ENCODE peak calls at places on chromosome 18, in six cellular contexts. One of them, this sample, is unnamed.
A peak's percentile ranks its signal among the peaks of the same experiment; 100 is the strongest.

GRCh38 chr18:5197461-5197860 is 404 bp upstream of the AKAIN1 start:
- DNase-seq in lower lobe of right lung: no peak
- DNase-seq in RWPE1: no peak
- DNase-seq in fibroblast of lung: no peak
- DNase-seq in uterus: no peak
- DNase-seq in H9: peak; percentile 43
- DNase-seq in this sample: no peak

GRCh38 chr18:59996370-59996966 is 96.7 kb downstream of the PMAIP1 start:
- DNase-seq in RWPE1: peak; percentile 31
- DNase-seq in uterus: no peak
- DNase-seq in lower lobe of right lung: no peak
- DNase-seq in H9: no peak
- DNase-seq in fibroblast of lung: peak; percentile 46
- DNase-seq in this sample: no peak

GRCh38 chr18:7415081-7415894 is 151.8 kb upstream of the PTPRM start:
- DNase-seq in uterus: no peak
- DNase-seq in lower lobe of right lung: no peak
- DNase-seq in fibroblast of lung: no peak
- DNase-seq in RWPE1: peak; percentile 3
- DNase-seq in H9: no peak
- DNase-seq in this sample: no peak

GRCh38 chr18:27546991-27547390 is 361.9 kb upstream of the CHST9 start:
- DNase-seq in H9: no peak
- DNase-seq in RWPE1: no peak
- DNase-seq in lower lobe of right lung: no peak
- DNase-seq in fibroblast of lung: no peak
- DNase-seq in uterus: no peak
- DNase-seq in this sample: no peak

GRCh38 chr18:7329036-7329435 is 98.1 kb downstream of the LRRC30 start:
- DNase-seq in H9: no peak
- DNase-seq in RWPE1: peak; percentile 50
- DNase-seq in uterus: no peak
- DNase-seq in fibroblast of lung: no peak
- DNase-seq in lower lobe of right lung: no peak
- DNase-seq in this sample: no peak

GRCh38 chr18:47985837-47986236 is 55.4 kb upstream of the SMAD2 start:
- DNase-seq in fibroblast of lung: no peak
- DNase-seq in H9: no peak
- DNase-seq in lower lobe of right lung: peak; percentile 56
- DNase-seq in uterus: no peak
- DNase-seq in RWPE1: no peak
- DNase-seq in this sample: no peak

GRCh38 chr18:48791636-48792105 is 159.1 kb downstream of the SMAD7 start:
- DNase-seq in lower lobe of right lung: no peak
- DNase-seq in uterus: no peak
- DNase-seq in H9: no peak
- DNase-seq in RWPE1: no peak
- DNase-seq in fibroblast of lung: no peak
- DNase-seq in this sample: peak; percentile 8

GRCh38 chr18:46518438-46518837 is 138.6 kb downstream of the LOXHD1 start:
- DNase-seq in lower lobe of right lung: no peak
- DNase-seq in RWPE1: peak; percentile 7
- DNase-seq in uterus: no peak
- DNase-seq in fibroblast of lung: no peak
- DNase-seq in H9: peak; percentile 65
- DNase-seq in this sample: no peak

GRCh38 chr18:5601188-5601624 is 57.4 kb upstream of the EPB41L3 start:
- DNase-seq in uterus: no peak
- DNase-seq in lower lobe of right lung: no peak
- DNase-seq in RWPE1: no peak
- DNase-seq in fibroblast of lung: no peak
- DNase-seq in H9: no peak
- DNase-seq in this sample: no peak

GRCh38 chr18:3603460-3604259 is 153.7 kb downstream of the TGIF1 start:
- DNase-seq in RWPE1: peak; percentile 89
- DNase-seq in fibroblast of lung: peak; percentile 97
- DNase-seq in uterus: no peak
- DNase-seq in lower lobe of right lung: no peak
- DNase-seq in H9: peak; percentile 82
- DNase-seq in this sample: peak; percentile 71

GRCh38 chr18:11901826-11902438 is 6.2 kb downstream of the MPPE1 start:
- DNase-seq in lower lobe of right lung: no peak
- DNase-seq in RWPE1: no peak
- DNase-seq in uterus: no peak
- DNase-seq in fibroblast of lung: no peak
- DNase-seq in H9: no peak
- DNase-seq in this sample: no peak

GRCh38 chr18:39051013-39051412 is 1485.4 kb upstream of the CELF4 start:
- DNase-seq in fibroblast of lung: peak; percentile 43
- DNase-seq in H9: no peak
- DNase-seq in lower lobe of right lung: no peak
- DNase-seq in uterus: no peak
- DNase-seq in RWPE1: no peak
- DNase-seq in this sample: no peak

GRCh38 chr18:1392865-1393734 is 488.4 kb downstream of the ADCYAP1 start:
- DNase-seq in RWPE1: no peak
- DNase-seq in lower lobe of right lung: no peak
- DNase-seq in fibroblast of lung: no peak
- DNase-seq in H9: no peak
- DNase-seq in uterus: no peak
- DNase-seq in this sample: no peak

GRCh38 chr18:79354350-79354749 is 41.4 kb upstream of the NFATC1 start:
- DNase-seq in uterus: no peak
- DNase-seq in RWPE1: no peak
- DNase-seq in lower lobe of right lung: no peak
- DNase-seq in fibroblast of lung: no peak
- DNase-seq in H9: no peak
- DNase-seq in this sample: no peak

GRCh38 chr18:77072566-77072965 is 60.0 kb downstream of the MBP start:
- DNase-seq in H9: no peak
- DNase-seq in RWPE1: no peak
- DNase-seq in uterus: no peak
- DNase-seq in lower lobe of right lung: no peak
- DNase-seq in fibroblast of lung: no peak
- DNase-seq in this sample: no peak

GRCh38 chr18:77070627-77071026 is 62.0 kb downstream of the MBP start:
- DNase-seq in uterus: peak; percentile 14
- DNase-seq in RWPE1: no peak
- DNase-seq in H9: no peak
- DNase-seq in fibroblast of lung: no peak
- DNase-seq in lower lobe of right lung: no peak
- DNase-seq in this sample: no peak

GRCh38 chr18:77071711-77072292 is 60.8 kb downstream of the MBP start:
- DNase-seq in lower lobe of right lung: no peak
- DNase-seq in uterus: peak; percentile 19
- DNase-seq in RWPE1: no peak
- DNase-seq in H9: no peak
- DNase-seq in fibroblast of lung: peak; percentile 96
- DNase-seq in this sample: no peak

GRCh38 chr18:77069931-77070330 is 62.7 kb downstream of the MBP start:
- DNase-seq in RWPE1: no peak
- DNase-seq in fibroblast of lung: no peak
- DNase-seq in uterus: peak; percentile 24
- DNase-seq in lower lobe of right lung: no peak
- DNase-seq in H9: no peak
- DNase-seq in this sample: no peak

GRCh38 chr18:77071061-77071460 is 61.5 kb downstream of the MBP start:
- DNase-seq in fibroblast of lung: no peak
- DNase-seq in lower lobe of right lung: no peak
- DNase-seq in uterus: no peak
- DNase-seq in H9: no peak
- DNase-seq in RWPE1: no peak
- DNase-seq in this sample: no peak
- H3K27ac ChIP-seq in fibroblast of lung: peak overlapping the region; percentile 77
- H3K27ac ChIP-seq in lower lobe of right lung: no peak overlapping the region
- H3K27ac ChIP-seq in uterus: peak overlapping the region; percentile 67
- H3K27ac ChIP-seq in H9: no peak overlapping the region
- H3K27ac ChIP-seq in RWPE1: no peak overlapping the region
- H3K27ac ChIP-seq in this sample: no peak overlapping the region

GRCh38 chr18:31230495-31230894 is 67.8 kb upstream of the DSC1 start:
- DNase-seq in H9: no peak
- DNase-seq in fibroblast of lung: peak; percentile 88
- DNase-seq in RWPE1: peak; percentile 56
- DNase-seq in lower lobe of right lung: no peak
- DNase-seq in uterus: no peak
- DNase-seq in this sample: no peak
- H3K27ac ChIP-seq in H9: no peak overlapping the region
- H3K27ac ChIP-seq in fibroblast of lung: no peak overlapping the region
- H3K27ac ChIP-seq in RWPE1: peak overlapping the region; percentile 84
- H3K27ac ChIP-seq in lower lobe of right lung: no peak overlapping the region
- H3K27ac ChIP-seq in uterus: no peak overlapping the region
- H3K27ac ChIP-seq in this sample: no peak overlapping the region

GRCh38 chr18:37274988-37275590 is 290.5 kb downstream of the CELF4 start:
- DNase-seq in lower lobe of right lung: no peak
- DNase-seq in fibroblast of lung: no peak
- DNase-seq in uterus: no peak
- DNase-seq in H9: no peak
- DNase-seq in RWPE1: no peak
- DNase-seq in this sample: no peak

GRCh38 chr18:37274309-37274987 is 291.1 kb downstream of the CELF4 start:
- DNase-seq in RWPE1: no peak
- DNase-seq in uterus: no peak
- DNase-seq in H9: no peak
- DNase-seq in lower lobe of right lung: no peak
- DNase-seq in fibroblast of lung: no peak
- DNase-seq in this sample: no peak

GRCh38 chr18:37276111-37276510 is 289.5 kb downstream of the CELF4 start:
- DNase-seq in H9: no peak
- DNase-seq in RWPE1: no peak
- DNase-seq in fibroblast of lung: no peak
- DNase-seq in lower lobe of right lung: no peak
- DNase-seq in uterus: no peak
- DNase-seq in this sample: no peak

GRCh38 chr18:37280701-37281100 is 284.9 kb downstream of the CELF4 start:
- DNase-seq in RWPE1: no peak
- DNase-seq in lower lobe of right lung: no peak
- DNase-seq in fibroblast of lung: no peak
- DNase-seq in H9: no peak
- DNase-seq in uterus: no peak
- DNase-seq in this sample: no peak

DNA sequence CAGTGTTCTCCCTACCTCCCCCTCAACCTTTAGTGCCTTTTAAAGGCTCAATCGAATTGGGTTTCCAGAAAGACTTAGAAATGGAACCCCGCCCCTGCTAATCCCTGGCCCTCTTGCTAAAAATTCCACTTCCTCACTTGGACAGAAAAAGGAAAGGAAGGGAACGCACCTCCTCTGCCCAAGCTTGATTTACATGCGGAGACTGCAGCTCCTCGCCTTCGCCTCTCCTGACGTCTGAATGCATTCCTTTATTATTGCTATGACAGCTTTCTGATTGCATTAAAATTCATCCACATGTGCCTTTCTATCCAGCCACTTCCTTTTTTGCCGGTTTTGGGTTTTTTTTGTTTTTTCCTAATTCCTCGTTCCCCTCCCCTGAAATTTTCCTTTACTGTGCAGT is 287.8 kb downstream of the CELF4 start:
- DNase-seq in fibroblast of lung: no peak
- DNase-seq in uterus: no peak
- DNase-seq in lower lobe of right lung: no peak
- DNase-seq in RWPE1: no peak
- DNase-seq in H9: no peak
- DNase-seq in this sample: no peak
- H3K27ac ChIP-seq in fibroblast of lung: no peak overlapping the region
- H3K27ac ChIP-seq in uterus: no peak overlapping the region
- H3K27ac ChIP-seq in lower lobe of right lung: no peak overlapping the region
- H3K27ac ChIP-seq in RWPE1: no peak overlapping the region
- H3K27ac ChIP-seq in H9: no peak overlapping the region
- H3K27ac ChIP-seq in this sample: no peak overlapping the region

DNA sequence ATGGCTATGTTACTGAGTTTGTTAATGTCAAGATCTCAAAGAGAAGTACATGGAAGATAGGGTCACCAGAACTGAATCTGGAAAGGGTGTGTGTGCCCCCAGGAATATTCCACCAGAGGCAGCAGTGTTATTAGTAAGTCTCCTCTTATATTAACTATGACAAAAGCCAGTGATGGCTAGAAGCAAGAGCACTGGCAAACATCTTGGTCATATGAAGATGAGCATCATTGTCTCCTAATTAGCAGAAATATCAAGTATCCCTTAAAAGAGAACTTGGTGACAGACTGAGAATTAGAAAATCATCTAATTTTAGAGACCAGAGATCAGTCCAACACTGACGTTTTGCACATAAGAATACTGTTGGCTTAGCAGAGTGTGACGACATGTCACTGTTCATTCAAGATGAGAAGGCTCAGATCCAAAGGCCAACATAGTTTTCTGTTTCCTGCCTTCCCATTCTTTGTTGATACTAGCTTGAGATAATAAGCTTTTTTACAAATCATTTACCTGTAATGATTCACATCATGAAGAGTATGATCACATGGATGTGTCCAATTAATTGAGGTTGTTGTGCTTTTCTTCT is 44.3 kb downstream of the MAPRE2 start:
- DNase-seq in uterus: no peak
- DNase-seq in fibroblast of lung: no peak
- DNase-seq in H9: no peak
- DNase-seq in RWPE1: no peak
- DNase-seq in lower lobe of right lung: no peak
- DNase-seq in this sample: no peak
- H3K27ac ChIP-seq in uterus: no peak overlapping the region
- H3K27ac ChIP-seq in fibroblast of lung: no peak overlapping the region
- H3K27ac ChIP-seq in H9: no peak overlapping the region
- H3K27ac ChIP-seq in RWPE1: no peak overlapping the region
- H3K27ac ChIP-seq in lower lobe of right lung: no peak overlapping the region
- H3K27ac ChIP-seq in this sample: no peak overlapping the region

DNA sequence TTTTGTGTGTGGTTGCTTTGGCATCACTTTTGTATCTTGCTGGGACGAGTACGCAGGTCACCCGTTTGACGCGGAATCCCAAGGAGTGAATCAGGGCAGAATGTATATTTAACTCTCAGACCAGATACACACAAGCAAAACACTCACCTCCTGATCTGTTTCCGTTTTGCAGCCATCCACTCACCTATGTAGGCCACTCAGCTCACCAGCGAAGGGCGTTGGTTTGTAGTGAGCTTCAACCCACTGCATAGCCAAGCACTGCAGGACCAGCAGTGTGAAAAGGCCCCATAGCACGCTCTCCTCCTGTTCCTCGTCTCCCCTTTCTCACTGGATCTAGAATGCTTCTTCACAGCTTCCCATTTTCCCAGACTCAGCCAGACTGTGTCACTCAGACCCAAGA is 58.3 kb downstream of the ZNF532 start:
- DNase-seq in H9: no peak
- DNase-seq in uterus: no peak
- DNase-seq in fibroblast of lung: no peak
- DNase-seq in RWPE1: no peak
- DNase-seq in lower lobe of right lung: no peak
- DNase-seq in this sample: no peak
- H3K27ac ChIP-seq in H9: no peak overlapping the region
- H3K27ac ChIP-seq in uterus: no peak overlapping the region
- H3K27ac ChIP-seq in fibroblast of lung: no peak overlapping the region
- H3K27ac ChIP-seq in RWPE1: no peak overlapping the region
- H3K27ac ChIP-seq in lower lobe of right lung: no peak overlapping the region
- H3K27ac ChIP-seq in this sample: no peak overlapping the region

This sample was measured in sigmoid colon.